ENCODE peak calls at places on chromosome 3, in five cellular contexts. One of them, this sample, is unnamed.

GRCh38 chr3:30370681-30371271 is 235.6 kb upstream of the TGFBR2 start:
- DNase-seq in colonic mucosa: no peak
- DNase-seq in endothelial cell of umbilical vein: peak; percentile 95
- DNase-seq in heart right ventricle: no peak
- DNase-seq in tibial artery: no peak
- DNase-seq in this sample: no peak

GRCh38 chr3:174951023-174951422 is 91.9 kb downstream of the NAALADL2 start:
- DNase-seq in colonic mucosa: no peak
- DNase-seq in endothelial cell of umbilical vein: peak; percentile 76
- DNase-seq in heart right ventricle: no peak
- DNase-seq in tibial artery: no peak
- DNase-seq in this sample: no peak

GRCh38 chr3:49295489-49296058 is 18.5 kb upstream of the C3orf62 start:
- DNase-seq in colonic mucosa: no peak
- DNase-seq in endothelial cell of umbilical vein: peak; percentile 55
- DNase-seq in heart right ventricle: no peak
- DNase-seq in tibial artery: no peak
- DNase-seq in this sample: no peak

GRCh38 chr3:172640751-172641150 is 70.1 kb downstream of the NCEH1 start:
- DNase-seq in colonic mucosa: no peak
- DNase-seq in endothelial cell of umbilical vein: no peak
- DNase-seq in heart right ventricle: no peak
- DNase-seq in tibial artery: no peak
- DNase-seq in this sample: no peak

GRCh38 chr3:187520027-187520945 is 149.9 kb downstream of the SST start:
- DNase-seq in colonic mucosa: no peak
- DNase-seq in endothelial cell of umbilical vein: no peak
- DNase-seq in heart right ventricle: peak; percentile 33
- DNase-seq in tibial artery: peak; percentile 42
- DNase-seq in this sample: no peak

GRCh38 chr3:190258634-190259033 is 63.6 kb downstream of the CLDN1 start:
- DNase-seq in colonic mucosa: no peak
- DNase-seq in endothelial cell of umbilical vein: no peak
- DNase-seq in heart right ventricle: no peak
- DNase-seq in tibial artery: no peak
- DNase-seq in this sample: no peak

GRCh38 chr3:105970283-105970682 is 101.5 kb upstream of the CBLB start:
- DNase-seq in colonic mucosa: peak; percentile 23
- DNase-seq in endothelial cell of umbilical vein: no peak
- DNase-seq in heart right ventricle: no peak
- DNase-seq in tibial artery: peak; percentile 58
- DNase-seq in this sample: peak; percentile 61

GRCh38 chr3:46624533-46624932 is 12.2 kb downstream of the FAM240A start:
- DNase-seq in colonic mucosa: no peak
- DNase-seq in endothelial cell of umbilical vein: no peak
- DNase-seq in heart right ventricle: no peak
- DNase-seq in tibial artery: no peak
- DNase-seq in this sample: no peak

GRCh38 chr3:72224804-72225509 is 440.0 kb upstream of the PROK2 start:
- DNase-seq in colonic mucosa: no peak
- DNase-seq in endothelial cell of umbilical vein: no peak
- DNase-seq in heart right ventricle: no peak
- DNase-seq in tibial artery: no peak
- DNase-seq in this sample: no peak

GRCh38 chr3:54488297-54488696 is 365.9 kb downstream of the CACNA2D3 start:
- DNase-seq in colonic mucosa: no peak
- DNase-seq in endothelial cell of umbilical vein: no peak
- DNase-seq in heart right ventricle: no peak
- DNase-seq in tibial artery: no peak
- DNase-seq in this sample: no peak

GRCh38 chr3:160677459-160677901 is 520 bp downstream of the ARL14 start:
- DNase-seq in colonic mucosa: peak; percentile 36
- DNase-seq in endothelial cell of umbilical vein: peak; percentile 30
- DNase-seq in heart right ventricle: no peak
- DNase-seq in tibial artery: no peak
- DNase-seq in this sample: no peak

GRCh38 chr3:179179979-179180758 is 32.0 kb downstream of the PIK3CA start:
- DNase-seq in colonic mucosa: no peak
- DNase-seq in endothelial cell of umbilical vein: peak; percentile 40
- DNase-seq in heart right ventricle: no peak
- DNase-seq in tibial artery: no peak
- DNase-seq in this sample: no peak

GRCh38 chr3:181691951-181692849 is 19.5 kb upstream of the SOX2 start:
- DNase-seq in colonic mucosa: no peak
- DNase-seq in endothelial cell of umbilical vein: no peak
- DNase-seq in heart right ventricle: no peak
- DNase-seq in tibial artery: no peak
- DNase-seq in this sample: no peak

GRCh38 chr3:144200004-144200403 is 228.4 kb downstream of the DIPK2A start:
- DNase-seq in colonic mucosa: no peak
- DNase-seq in endothelial cell of umbilical vein: no peak
- DNase-seq in heart right ventricle: no peak
- DNase-seq in tibial artery: no peak
- DNase-seq in this sample: no peak

GRCh38 chr3:120025520-120025919 is 68.7 kb downstream of the GSK3B start:
- DNase-seq in colonic mucosa: no peak
- DNase-seq in endothelial cell of umbilical vein: no peak
- DNase-seq in heart right ventricle: no peak
- DNase-seq in tibial artery: no peak
- DNase-seq in this sample: no peak

GRCh38 chr3:131526801-131527347 is 24.1 kb upstream of the MRPL3 start:
- DNase-seq in colonic mucosa: peak; percentile 20
- DNase-seq in endothelial cell of umbilical vein: peak; percentile 42
- DNase-seq in heart right ventricle: peak; percentile 66
- DNase-seq in tibial artery: no peak
- DNase-seq in this sample: no peak

DNA sequence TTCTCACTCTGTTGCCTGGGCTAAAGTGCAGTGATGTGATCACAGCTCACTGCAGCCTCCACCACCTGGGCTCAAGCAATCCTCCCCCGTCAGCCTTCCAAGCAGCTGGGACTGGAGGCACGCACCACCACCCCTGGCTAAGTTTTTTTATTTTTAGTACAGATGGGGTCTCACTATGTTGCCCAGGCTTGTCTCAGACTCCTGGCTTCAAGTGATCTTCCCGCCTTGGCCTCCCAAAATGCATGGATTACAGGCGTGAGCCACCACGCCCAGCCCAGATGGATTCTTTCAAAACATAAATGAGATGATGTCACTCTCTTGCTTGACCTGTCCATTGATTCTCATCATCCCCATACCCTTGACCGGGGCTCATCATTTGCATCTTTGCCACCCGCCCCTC is 72.6 kb upstream of the SLC6A6 start:
- DNase-seq in colonic mucosa: no peak
- DNase-seq in endothelial cell of umbilical vein: no peak
- DNase-seq in heart right ventricle: no peak
- DNase-seq in tibial artery: no peak
- DNase-seq in this sample: no peak
- H3K4me1 ChIP-seq in colonic mucosa: no peaks in the 10 kb centered on the region
- H3K4me1 ChIP-seq in endothelial cell of umbilical vein: no peaks in the 10 kb centered on the region
- H3K4me1 ChIP-seq in heart right ventricle: peaks cover under 1% of the 10 kb centered on the region
- H3K4me1 ChIP-seq in tibial artery: no peaks in the 10 kb centered on the region
- H3K4me1 ChIP-seq in this sample: no peaks in the 10 kb centered on the region

DNA sequence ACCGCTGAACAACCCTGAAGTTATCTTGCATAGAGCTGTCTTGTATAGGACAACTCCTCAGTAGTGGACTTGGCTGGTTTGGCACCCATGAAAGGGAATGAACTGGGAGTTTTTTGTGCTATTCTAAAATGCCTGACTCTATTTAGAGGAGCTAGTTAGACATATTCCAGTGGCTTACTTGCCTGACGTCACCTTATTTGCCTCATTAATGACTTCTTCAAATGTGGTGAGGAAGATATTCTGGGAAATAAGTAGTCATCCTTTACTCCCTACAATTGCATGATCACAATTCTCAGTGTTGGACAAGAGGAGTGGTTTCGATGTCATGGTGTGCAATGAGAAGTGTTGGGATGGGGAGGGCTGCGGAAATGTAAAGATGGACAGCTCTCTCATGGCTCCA is 509.2 kb upstream of the MDFIC2 start:
- DNase-seq in colonic mucosa: no peak
- DNase-seq in endothelial cell of umbilical vein: no peak
- DNase-seq in heart right ventricle: no peak
- DNase-seq in tibial artery: no peak
- DNase-seq in this sample: no peak
- H3K27me3 ChIP-seq in colonic mucosa: no peaks in the 10 kb centered on the region
- H3K27me3 ChIP-seq in endothelial cell of umbilical vein: no peaks in the 10 kb centered on the region
- H3K27me3 ChIP-seq in heart right ventricle: no peaks in the 10 kb centered on the region
- H3K27me3 ChIP-seq in tibial artery: no peaks in the 10 kb centered on the region
- H3K27me3 ChIP-seq in this sample: no peaks in the 10 kb centered on the region

GRCh38 chr3:87167634-87168456 is 59.3 kb upstream of the CHMP2B start:
- DNase-seq in colonic mucosa: peak; percentile 45
- DNase-seq in endothelial cell of umbilical vein: peak; percentile 55
- DNase-seq in heart right ventricle: no peak
- DNase-seq in tibial artery: no peak
- DNase-seq in this sample: no peak
- TF ChIP-seq CTCF in colonic mucosa: peak; percentile 66
- TF ChIP-seq CTCF in endothelial cell of umbilical vein: peak; percentile 49
- TF ChIP-seq CTCF in heart right ventricle: no peak
- TF ChIP-seq CTCF in tibial artery: peak; percentile 66
- TF ChIP-seq CTCF in this sample: peak; percentile 13

GRCh38 chr3:177744873-177745646 is 547.8 kb upstream of the TBL1XR1 start:
- DNase-seq in colonic mucosa: no peak
- DNase-seq in endothelial cell of umbilical vein: no peak
- DNase-seq in heart right ventricle: no peak
- DNase-seq in tibial artery: no peak
- DNase-seq in this sample: peak; percentile 63

GRCh38 chr3:177750436-177750835 is 553.2 kb upstream of the TBL1XR1 start:
- DNase-seq in colonic mucosa: no peak
- DNase-seq in endothelial cell of umbilical vein: no peak
- DNase-seq in heart right ventricle: no peak
- DNase-seq in tibial artery: no peak
- DNase-seq in this sample: no peak

GRCh38 chr3:177749836-177750235 is 552.6 kb upstream of the TBL1XR1 start:
- DNase-seq in colonic mucosa: no peak
- DNase-seq in endothelial cell of umbilical vein: no peak
- DNase-seq in heart right ventricle: no peak
- DNase-seq in tibial artery: no peak
- DNase-seq in this sample: no peak

GRCh38 chr3:177743491-177743890 is 546.2 kb upstream of the TBL1XR1 start:
- DNase-seq in colonic mucosa: no peak
- DNase-seq in endothelial cell of umbilical vein: no peak
- DNase-seq in heart right ventricle: no peak
- DNase-seq in tibial artery: no peak
- DNase-seq in this sample: no peak

GRCh38 chr3:177746259-177747021 is 549.2 kb upstream of the TBL1XR1 start:
- DNase-seq in colonic mucosa: no peak
- DNase-seq in endothelial cell of umbilical vein: no peak
- DNase-seq in heart right ventricle: no peak
- DNase-seq in tibial artery: no peak
- DNase-seq in this sample: no peak
- H3K4me1 ChIP-seq in colonic mucosa: no peaks in the 10 kb centered on the region
- H3K4me1 ChIP-seq in endothelial cell of umbilical vein: no peaks in the 10 kb centered on the region
- H3K4me1 ChIP-seq in heart right ventricle: peaks cover 17% of the 10 kb centered on the region
- H3K4me1 ChIP-seq in tibial artery: no peaks in the 10 kb centered on the region
- H3K4me1 ChIP-seq in this sample: peaks cover 3% of the 10 kb centered on the region

DNA sequence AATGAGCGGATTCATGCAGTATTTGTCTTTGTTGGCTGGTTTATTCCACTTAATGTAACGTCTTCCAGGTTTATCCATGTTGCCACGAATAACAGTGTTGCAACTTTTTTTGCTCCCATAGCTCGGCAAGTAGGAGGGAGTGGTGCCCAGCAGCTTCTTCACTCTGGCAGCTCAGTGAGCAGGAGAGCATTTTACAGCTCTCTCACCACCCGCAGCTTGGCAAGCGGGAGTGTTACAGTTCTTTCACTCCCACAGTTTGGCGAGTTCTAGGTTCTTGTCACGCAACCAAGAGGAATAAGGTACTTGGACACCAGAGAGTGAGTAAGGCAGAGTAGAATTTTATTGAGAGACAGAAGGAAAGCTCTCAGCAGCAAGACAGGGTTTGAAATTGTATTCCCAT is 935.2 kb downstream of the TBL1XR1 start:
- DNase-seq in colonic mucosa: no peak
- DNase-seq in endothelial cell of umbilical vein: no peak
- DNase-seq in heart right ventricle: no peak
- DNase-seq in tibial artery: no peak
- DNase-seq in this sample: no peak
- H3K27me3 ChIP-seq in colonic mucosa: no peaks in the 10 kb centered on the region
- H3K27me3 ChIP-seq in endothelial cell of umbilical vein: no peaks in the 10 kb centered on the region
- H3K27me3 ChIP-seq in heart right ventricle: no peaks in the 10 kb centered on the region
- H3K27me3 ChIP-seq in tibial artery: no peaks in the 10 kb centered on the region
- H3K27me3 ChIP-seq in this sample: no peaks in the 10 kb centered on the region

DNA sequence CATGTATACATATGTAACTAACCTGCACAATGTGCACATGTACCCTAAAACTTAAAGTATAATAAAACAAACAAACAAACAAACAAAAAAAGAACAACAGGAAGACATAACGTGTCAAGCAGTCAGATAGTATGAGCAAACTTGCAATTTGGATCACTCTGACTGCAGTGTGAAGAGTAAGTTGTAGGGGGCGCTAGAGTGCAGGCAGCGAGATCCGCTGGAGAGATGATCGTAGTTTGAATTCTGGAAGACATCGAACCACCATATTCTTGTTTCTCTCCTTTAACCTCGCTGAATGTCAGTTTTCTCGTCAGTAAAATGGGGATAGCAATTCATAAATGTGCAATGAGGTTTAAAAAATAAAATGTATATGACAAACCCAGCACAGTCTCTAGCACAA is 165.2 kb upstream of the LMCD1 start:
- DNase-seq in colonic mucosa: no peak
- DNase-seq in endothelial cell of umbilical vein: no peak
- DNase-seq in heart right ventricle: no peak
- DNase-seq in tibial artery: no peak
- DNase-seq in this sample: no peak
- TF ChIP-seq CTCF in colonic mucosa: no peak
- TF ChIP-seq CTCF in endothelial cell of umbilical vein: peak; percentile 8
- TF ChIP-seq CTCF in heart right ventricle: no peak
- TF ChIP-seq CTCF in tibial artery: no peak
- TF ChIP-seq CTCF in this sample: no peak

DNA sequence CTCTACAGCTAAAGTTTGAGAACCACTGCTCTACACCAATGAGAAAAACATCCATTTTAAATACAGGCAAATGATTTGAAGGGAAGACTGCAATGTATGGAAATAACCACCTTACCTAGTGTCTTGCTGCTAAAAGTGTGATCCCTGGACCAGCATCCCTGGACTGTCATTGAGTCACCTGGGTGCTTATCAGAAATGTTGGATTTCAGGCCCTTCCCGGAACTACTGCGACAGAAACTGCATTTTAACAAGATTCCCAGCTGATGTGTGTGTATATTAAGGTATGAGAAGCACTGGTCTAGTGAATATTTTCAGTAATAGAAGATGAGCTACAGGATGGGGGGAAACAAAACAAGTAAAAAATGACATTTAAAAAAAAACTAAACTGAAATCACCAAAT is 324.1 kb downstream of the MECOM start:
- DNase-seq in colonic mucosa: no peak
- DNase-seq in endothelial cell of umbilical vein: no peak
- DNase-seq in heart right ventricle: no peak
- DNase-seq in tibial artery: no peak
- DNase-seq in this sample: no peak
- H3K4me1 ChIP-seq in colonic mucosa: no peaks in the 10 kb centered on the region
- H3K4me1 ChIP-seq in endothelial cell of umbilical vein: peaks cover 19% of the 10 kb centered on the region
- H3K4me1 ChIP-seq in heart right ventricle: peaks cover 8% of the 10 kb centered on the region
- H3K4me1 ChIP-seq in tibial artery: no peaks in the 10 kb centered on the region
- H3K4me1 ChIP-seq in this sample: no peaks in the 10 kb centered on the region

This sample was measured in lung.